ENCODE peak calls at places on chromosomes 3 and 15, in four cellular contexts. One of them, this sample, is unnamed.

GRCh38 chr3:21059409-21059808 is 691.6 kb downstream of the ZNF385D start:
- DNase-seq in GM23338: no peak
- DNase-seq in fibroblast of lung: no peak
- DNase-seq in MM.1S: no peak
- DNase-seq in this sample: no peak

GRCh38 chr3:135084404-135084803 is 289.3 kb downstream of the EPHB1 start:
- DNase-seq in fibroblast of lung: peak; percentile 29
- DNase-seq in GM23338: no peak
- DNase-seq in MM.1S: no peak
- DNase-seq in this sample: no peak

GRCh38 chr3:159904911-159905310 is 83.7 kb upstream of the IL12A start:
- DNase-seq in MM.1S: no peak
- DNase-seq in GM23338: no peak
- DNase-seq in fibroblast of lung: peak; percentile 58
- DNase-seq in this sample: no peak

GRCh38 chr15:80832676-80833075 is 53.5 kb downstream of the CEMIP start:
- DNase-seq in fibroblast of lung: no peak
- DNase-seq in MM.1S: no peak
- DNase-seq in GM23338: no peak
- DNase-seq in this sample: no peak

GRCh38 chr3:64533565-64534317 is 154.1 kb downstream of the ADAMTS9 start:
- DNase-seq in GM23338: peak; percentile 96
- DNase-seq in MM.1S: peak; percentile 83
- DNase-seq in fibroblast of lung: peak; percentile 81
- DNase-seq in this sample: peak; percentile 84

GRCh38 chr3:109460961-109461360 is 123.6 kb upstream of the DPPA4 start:
- DNase-seq in fibroblast of lung: no peak
- DNase-seq in MM.1S: no peak
- DNase-seq in GM23338: no peak
- DNase-seq in this sample: no peak

GRCh38 chr3:74129056-74129455 is 485.4 kb downstream of the CNTN3 start:
- DNase-seq in MM.1S: no peak
- DNase-seq in GM23338: no peak
- DNase-seq in fibroblast of lung: no peak
- DNase-seq in this sample: no peak

GRCh38 chr15:25176991-25177954 is 222.5 kb downstream of the SNRPN start:
- DNase-seq in GM23338: no peak
- DNase-seq in MM.1S: no peak
- DNase-seq in fibroblast of lung: no peak
- DNase-seq in this sample: peak; percentile 73

GRCh38 chr3:150256336-150256735 is 151.8 kb upstream of the TSC22D2 start:
- DNase-seq in GM23338: no peak
- DNase-seq in fibroblast of lung: peak; percentile 85
- DNase-seq in MM.1S: no peak
- DNase-seq in this sample: no peak

GRCh38 chr15:34650177-34650576 is 66.7 kb upstream of the GOLGA8B start:
- DNase-seq in MM.1S: no peak
- DNase-seq in GM23338: no peak
- DNase-seq in fibroblast of lung: peak; percentile 91
- DNase-seq in this sample: peak; percentile 23

GRCh38 chr3:114290911-114291901 is 2.6 kb upstream of the TIGIT start:
- DNase-seq in MM.1S: peak; percentile 96
- DNase-seq in fibroblast of lung: peak; percentile 15
- DNase-seq in GM23338: peak; percentile 97
- DNase-seq in this sample: peak; percentile 85

GRCh38 chr3:52891615-52892081 is 5.7 kb downstream of the STIMATE start:
- DNase-seq in MM.1S: no peak
- DNase-seq in fibroblast of lung: no peak
- DNase-seq in GM23338: no peak
- DNase-seq in this sample: no peak

GRCh38 chr3:186421946-186422345 is 59.9 kb upstream of the DGKG start:
- DNase-seq in fibroblast of lung: no peak
- DNase-seq in MM.1S: no peak
- DNase-seq in GM23338: no peak
- DNase-seq in this sample: no peak

GRCh38 chr3:100973594-100973993 is 19.6 kb downstream of the ABI3BP start:
- DNase-seq in fibroblast of lung: no peak
- DNase-seq in GM23338: no peak
- DNase-seq in MM.1S: no peak
- DNase-seq in this sample: no peak

GRCh38 chr3:125916376-125916978 is 52.5 kb upstream of the ROPN1B start:
- DNase-seq in GM23338: peak; percentile 93
- DNase-seq in fibroblast of lung: peak; percentile 90
- DNase-seq in MM.1S: peak; percentile 95
- DNase-seq in this sample: peak; percentile 92

GRCh38 chr3:185929192-185930151 is 8.3 kb downstream of the TRA2B start:
- DNase-seq in GM23338: no peak
- DNase-seq in fibroblast of lung: peak; percentile 61
- DNase-seq in MM.1S: no peak
- DNase-seq in this sample: no peak

GRCh38 chr3:23712656-23713559 is 92.8 kb upstream of the UBE2E1 start:
- DNase-seq in MM.1S: peak; percentile 52
- DNase-seq in GM23338: peak; percentile 95
- DNase-seq in fibroblast of lung: peak; percentile 93
- DNase-seq in this sample: peak; percentile 47

GRCh38 chr3:168040624-168041208 is 55.0 kb downstream of the GOLIM4 start:
- DNase-seq in MM.1S: peak; percentile 57
- DNase-seq in GM23338: peak; percentile 84
- DNase-seq in fibroblast of lung: peak; percentile 56
- DNase-seq in this sample: peak; percentile 18

GRCh38 chr3:126121074-126121473 is 37.1 kb upstream of the SLC41A3 start:
- DNase-seq in fibroblast of lung: no peak
- DNase-seq in GM23338: no peak
- DNase-seq in MM.1S: no peak
- DNase-seq in this sample: no peak

GRCh38 chr3:82133070-82133606 is 371.7 kb upstream of the GBE1 start:
- DNase-seq in fibroblast of lung: peak; percentile 39
- DNase-seq in GM23338: peak; percentile 78
- DNase-seq in MM.1S: peak; percentile 59
- DNase-seq in this sample: peak; percentile 83

GRCh38 chr3:3577823-3578222 is 221.4 kb upstream of the LRRN1 start:
- DNase-seq in fibroblast of lung: no peak
- DNase-seq in MM.1S: no peak
- DNase-seq in GM23338: no peak
- DNase-seq in this sample: no peak

GRCh38 chr15:41822957-41823356 is 4.9 kb upstream of the JMJD7 start:
- DNase-seq in MM.1S: no peak
- DNase-seq in fibroblast of lung: no peak
- DNase-seq in GM23338: no peak
- DNase-seq in this sample: no peak

GRCh38 chr3:150236683-150237082 is 171.4 kb upstream of the TSC22D2 start:
- DNase-seq in fibroblast of lung: peak; percentile 86
- DNase-seq in GM23338: no peak
- DNase-seq in MM.1S: no peak
- DNase-seq in this sample: no peak

GRCh38 chr3:8619548-8619947 is 25.1 kb downstream of the SSUH2 start:
- DNase-seq in MM.1S: no peak
- DNase-seq in fibroblast of lung: peak; percentile 90
- DNase-seq in GM23338: no peak
- DNase-seq in this sample: no peak

GRCh38 chr15:92091155-92091734 is 237.7 kb downstream of the SLCO3A1 start:
- DNase-seq in MM.1S: no peak
- DNase-seq in GM23338: peak; percentile 94
- DNase-seq in fibroblast of lung: peak; percentile 18
- DNase-seq in this sample: peak; percentile 70

GRCh38 chr3:189978753-189979152 is 141.9 kb downstream of the P3H2 start:
- DNase-seq in MM.1S: no peak
- DNase-seq in GM23338: no peak
- DNase-seq in fibroblast of lung: peak; percentile 86
- DNase-seq in this sample: no peak

GRCh38 chr3:32758375-32758753 is 59.4 kb upstream of the TRIM71 start:
- DNase-seq in GM23338: no peak
- DNase-seq in fibroblast of lung: peak; percentile 48
- DNase-seq in MM.1S: no peak
- DNase-seq in this sample: no peak

GRCh38 chr15:48392356-48392755 is 61.1 kb downstream of the DUT start:
- DNase-seq in fibroblast of lung: peak; percentile 87
- DNase-seq in GM23338: no peak
- DNase-seq in MM.1S: no peak
- DNase-seq in this sample: peak; percentile 22

GRCh38 chr3:13073042-13073906 is at the start of gene IQSEC1:
- DNase-seq in fibroblast of lung: peak; percentile 25
- DNase-seq in MM.1S: peak; percentile 79
- DNase-seq in GM23338: peak; percentile 90
- DNase-seq in this sample: peak; percentile 89

GRCh38 chr15:85026304-85027032 is 44.8 kb downstream of the PDE8A start:
- DNase-seq in fibroblast of lung: peak; percentile 15
- DNase-seq in MM.1S: no peak
- DNase-seq in GM23338: no peak
- DNase-seq in this sample: no peak

GRCh38 chr3:151964768-151965167 is 91.3 kb downstream of the SUCNR1 start:
- DNase-seq in MM.1S: no peak
- DNase-seq in fibroblast of lung: no peak
- DNase-seq in GM23338: no peak
- DNase-seq in this sample: no peak

GRCh38 chr15:98506711-98507110 is 141.6 kb upstream of the IGF1R start:
- DNase-seq in MM.1S: no peak
- DNase-seq in fibroblast of lung: peak; percentile 5
- DNase-seq in GM23338: no peak
- DNase-seq in this sample: no peak

GRCh38 chr15:74213858-74214284 is 11.3 kb upstream of the STRA6 start:
- DNase-seq in fibroblast of lung: no peak
- DNase-seq in MM.1S: no peak
- DNase-seq in GM23338: peak; percentile 79
- DNase-seq in this sample: no peak

GRCh38 chr3:5010706-5011554 is 31.7 kb downstream of the BHLHE40 start:
- DNase-seq in GM23338: no peak
- DNase-seq in fibroblast of lung: no peak
- DNase-seq in MM.1S: no peak
- DNase-seq in this sample: no peak

GRCh38 chr3:196886175-196886574 is 18.5 kb downstream of the SENP5 start:
- DNase-seq in fibroblast of lung: no peak
- DNase-seq in MM.1S: no peak
- DNase-seq in GM23338: no peak
- DNase-seq in this sample: no peak

GRCh38 chr3:71684752-71685151 is 40.5 kb downstream of the EIF4E3 start:
- DNase-seq in fibroblast of lung: peak; percentile 81
- DNase-seq in MM.1S: no peak
- DNase-seq in GM23338: no peak
- DNase-seq in this sample: peak; percentile 91

GRCh38 chr15:69869881-69870465 is 227.7 kb downstream of the TLE3 start:
- DNase-seq in fibroblast of lung: no peak
- DNase-seq in GM23338: no peak
- DNase-seq in MM.1S: peak; percentile 71
- DNase-seq in this sample: no peak
- H2AFZ ChIP-seq in fibroblast of lung: no peak overlapping the region
- H2AFZ ChIP-seq in GM23338: no peak overlapping the region
- H2AFZ ChIP-seq in MM.1S: no peak overlapping the region
- H2AFZ ChIP-seq in this sample: no peak overlapping the region

GRCh38 chr3:49812916-49813496 is 747 bp downstream of the UBA7 start:
- DNase-seq in fibroblast of lung: no peak
- DNase-seq in GM23338: no peak
- DNase-seq in MM.1S: no peak
- DNase-seq in this sample: peak; percentile 76

DNA sequence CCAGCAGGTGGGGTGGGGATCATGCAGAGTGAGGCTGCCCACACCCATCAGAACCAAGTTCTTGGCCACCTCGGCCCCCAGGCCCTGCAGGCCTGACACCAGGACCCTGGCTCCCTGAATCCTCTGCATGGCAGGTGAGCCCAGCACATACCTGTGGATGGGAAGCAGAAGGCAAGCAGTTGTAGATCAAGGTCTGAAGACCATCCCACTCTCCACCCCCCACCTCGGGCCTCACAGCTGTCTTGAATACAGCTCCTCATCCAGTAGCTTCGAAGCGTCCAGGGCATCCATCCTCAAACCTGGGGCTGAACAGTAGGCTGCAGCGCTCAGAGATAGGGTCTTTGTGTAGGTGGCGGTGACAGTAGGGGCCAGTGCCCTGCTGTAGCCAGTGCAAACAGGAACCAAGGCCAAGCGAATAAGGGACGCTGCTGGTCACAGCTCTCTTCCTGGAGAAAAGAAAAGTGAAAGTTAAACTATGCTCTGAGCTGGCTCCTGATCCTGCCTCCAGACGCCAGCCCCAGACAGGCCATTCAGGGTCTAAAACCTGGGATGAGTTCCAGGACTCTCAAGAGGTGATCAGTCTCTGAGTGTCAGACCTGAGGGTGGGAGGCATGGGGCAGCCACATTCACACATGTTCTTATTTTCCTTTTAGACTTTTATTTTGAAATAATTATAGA is at the start of gene UBA7:
- DNase-seq in fibroblast of lung: peak; percentile 88
- DNase-seq in MM.1S: peak; percentile 15
- DNase-seq in GM23338: no peak
- DNase-seq in this sample: peak; percentile 96
- H3K4me3 ChIP-seq in fibroblast of lung: peak within 1 kb of the TSS; percentile 29
- H3K4me3 ChIP-seq in MM.1S: peak within 1 kb of the TSS; percentile 56
- H3K4me3 ChIP-seq in GM23338: no peak within 1 kb of the TSS
- H3K4me3 ChIP-seq in this sample: peak within 1 kb of the TSS; percentile 78

DNA sequence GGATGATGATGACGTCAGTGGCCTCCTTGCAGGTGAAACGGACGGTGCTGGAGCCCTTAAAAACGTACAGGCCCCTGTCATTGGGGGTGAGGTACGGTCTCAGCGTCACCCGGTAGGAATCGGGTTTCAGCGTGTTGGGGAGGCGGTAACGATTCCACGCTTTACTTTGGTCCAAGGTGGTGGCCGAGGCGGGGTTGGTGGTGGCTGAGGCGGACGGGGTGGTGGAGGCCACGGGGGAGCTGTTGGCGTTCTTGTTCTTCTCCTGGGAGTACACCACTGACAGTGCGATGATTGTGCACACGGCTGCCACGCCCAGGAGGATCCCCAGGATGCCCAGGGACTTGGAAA is 8.5 kb downstream of the ANPEP start:
- DNase-seq in MM.1S: no peak
- DNase-seq in fibroblast of lung: no peak
- DNase-seq in GM23338: peak; percentile 38
- DNase-seq in this sample: peak; percentile 53
- H3K79me2 ChIP-seq in MM.1S: no peaks in the 10 kb centered on the region
- H3K79me2 ChIP-seq in fibroblast of lung: peaks cover 32% of the 10 kb centered on the region
- H3K79me2 ChIP-seq in GM23338: no peaks in the 10 kb centered on the region
- H3K79me2 ChIP-seq in this sample: peaks cover 72% of the 10 kb centered on the region

DNA sequence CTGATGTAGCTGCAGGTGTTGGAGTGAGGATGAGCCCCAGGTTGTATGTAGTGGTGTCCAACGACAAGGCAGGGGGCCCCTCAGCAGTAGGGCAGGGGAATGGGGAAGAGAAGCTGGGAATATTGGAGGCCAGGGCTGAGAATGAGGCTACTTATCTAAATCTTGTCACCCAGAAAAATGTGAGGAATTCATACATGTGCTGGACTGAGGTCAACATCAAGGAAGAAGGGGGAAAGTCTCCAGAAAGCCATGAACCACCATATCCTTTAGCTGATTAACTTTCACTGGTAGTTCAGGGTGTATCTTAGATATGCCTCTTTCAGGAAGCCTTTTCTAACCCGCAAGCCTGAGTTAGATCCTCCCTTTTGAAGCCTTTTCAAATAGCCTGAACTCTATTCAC is 22.6 kb upstream of the FSTL1 start:
- DNase-seq in GM23338: no peak
- DNase-seq in MM.1S: no peak
- DNase-seq in fibroblast of lung: peak; percentile 66
- DNase-seq in this sample: no peak
- H2AFZ ChIP-seq in GM23338: no peak overlapping the region
- H2AFZ ChIP-seq in MM.1S: no peak overlapping the region
- H2AFZ ChIP-seq in fibroblast of lung: no peak overlapping the region
- H2AFZ ChIP-seq in this sample: peak overlapping the region; percentile 7

GRCh38 chr15:46366360-46367007 is 731.7 kb downstream of the SQOR start:
- DNase-seq in fibroblast of lung: no peak
- DNase-seq in GM23338: no peak
- DNase-seq in MM.1S: no peak
- DNase-seq in this sample: no peak
- H3K4me3 ChIP-seq in fibroblast of lung: no peak overlapping the region
- H3K4me3 ChIP-seq in GM23338: no peak overlapping the region
- H3K4me3 ChIP-seq in MM.1S: no peak overlapping the region
- H3K4me3 ChIP-seq in this sample: no peak overlapping the region

GRCh38 chr3:128415773-128416577 is 50.7 kb downstream of the DNAJB8 start:
- DNase-seq in MM.1S: no peak
- DNase-seq in fibroblast of lung: no peak
- DNase-seq in GM23338: no peak
- DNase-seq in this sample: no peak
- H3K79me2 ChIP-seq in MM.1S: no peaks in the 10 kb centered on the region
- H3K79me2 ChIP-seq in fibroblast of lung: no peaks in the 10 kb centered on the region
- H3K79me2 ChIP-seq in GM23338: no peaks in the 10 kb centered on the region
- H3K79me2 ChIP-seq in this sample: no peaks in the 10 kb centered on the region